ENCODE peak calls at places on chromosome 12, in seven cellular contexts. G is stimulated activated naive CD8-positive, alpha-beta T cell treated with anti-CD3 and anti-CD28 coated beads, Interleukin-15, Interleukin-2, amounts not matched to agents 100 U/mL and 50 U/mL, for 24 hours; F is iris pigment epithelial cell; A is T-helper 1 cell; E is anterior cingulate cortex; J is GM10248; P is fibroblast of the conjunctiva. X is an unnamed sample.

GRCh38 chr12:53624956-53625355 is 1.2 kb downstream of the ATF7 start:
- DNase-seq in G (no peak), F (no peak), A (no peak), E (no peak), J (no peak), P (no peak), X (no peak)

GRCh38 chr12:80183939-80184338 is 84.6 kb downstream of the OTOGL start:
- DNase-seq in G (no peak), F (peak), A (no peak), E (no peak), J (no peak), P (no peak), X (no peak)

GRCh38 chr12:121797937-121798801 is 4.7 kb upstream of the RHOF start:
- DNase-seq in G (peak), F (peak), A (no peak), E (peak), J (no peak), P (no peak), X (no peak)

GRCh38 chr12:105318651-105319483 is 11.6 kb upstream of the C12orf75 start:
- DNase-seq in G (no peak), F (no peak), A (no peak), E (no peak), J (no peak), P (no peak), X (no peak)

GRCh38 chr12:113189361-113189760 is 3.8 kb downstream of the RITA1 start:
- DNase-seq in G (no peak), F (no peak), A (no peak), E (no peak), J (no peak), P (no peak), X (no peak)

GRCh38 chr12:70549340-70550179 is 87.7 kb downstream of the PTPRB start:
- DNase-seq in G (no peak), F (peak), A (no peak), E (no peak), J (no peak), P (no peak), X (no peak)

GRCh38 chr12:79298511-79298910 is 392.3 kb downstream of the PAWR start:
- DNase-seq in G (no peak), F (no peak), A (no peak), E (no peak), J (no peak), P (no peak), X (no peak)

GRCh38 chr12:121582583-121583333 is 1.9 kb upstream of the KDM2B start:
- DNase-seq in G (no peak), F (no peak), A (no peak), E (no peak), J (no peak), P (no peak), X (no peak)

GRCh38 chr12:108301346-108301745 is 37.8 kb downstream of the CMKLR1 start:
- DNase-seq in G (no peak), F (no peak), A (no peak), E (no peak), J (no peak), P (no peak), X (no peak)

GRCh38 chr12:104570174-104570907 is 113.6 kb downstream of the CHST11 start:
- DNase-seq in G (no peak), F (no peak), A (no peak), E (no peak), J (no peak), P (no peak), X (no peak)